ENCODE peak calls at places on chromosomes 11 and 22, in six cellular contexts. T, E, U, W, R and Q are unnamed samples.

GRCh38 chr22:45318558-45319318 is 9.0 kb downstream of the FAM118A start:
- DNase-seq in T (peak; percentile 69), E (no peak), U (no peak), W (no peak), R (no peak), Q (no peak)

GRCh38 chr11:126888126-126888712 is 112.4 kb downstream of the KIRREL3 start:
- DNase-seq in T (no peak), E (no peak), U (no peak), W (no peak), R (no peak), Q (no peak)

GRCh38 chr11:6667733-6668374 is 12.2 kb upstream of the DCHS1 start:
- DNase-seq in T (no peak), E (no peak), U (no peak), W (no peak), R (no peak), Q (peak; percentile 33)

GRCh38 chr11:87036756-87037449 is 831 bp upstream of the TMEM135 start:
- DNase-seq in T (peak; percentile 5), E (no peak), U (no peak), W (no peak), R (no peak), Q (no peak)

GRCh38 chr11:1570001-1570453 is 2.0 kb downstream of the DUSP8 start:
- DNase-seq in T (no peak), E (peak; percentile 24), U (peak; percentile 53), W (no peak), R (peak; percentile 32), Q (no peak)

GRCh38 chr11:112499153-112499907 is 238.7 kb upstream of the PLET1 start:
- DNase-seq in T (no peak), E (no peak), U (no peak), W (peak; percentile 60), R (no peak), Q (no peak)

GRCh38 chr11:67700548-67701262 is 26.3 kb upstream of the ALDH3B2 start:
- DNase-seq in T (no peak), E (no peak), U (no peak), W (no peak), R (no peak), Q (no peak)

GRCh38 chr11:18383388-18384156 is 10.8 kb upstream of the LDHA start:
- DNase-seq in T (peak; percentile 98), E (peak; percentile 55), U (peak; percentile 78), W (peak; percentile 87), R (peak; percentile 57), Q (peak; percentile 58)

GRCh38 chr11:86459682-86460460 is 85.2 kb downstream of the CCDC81 start:
- DNase-seq in T (peak; percentile 95), E (peak; percentile 14), U (no peak), W (no peak), R (peak; percentile 67), Q (no peak)

GRCh38 chr22:40026641-40027040 is 31.9 kb downstream of the FAM83F start:
- DNase-seq in T (no peak), E (no peak), U (peak; percentile 30), W (no peak), R (no peak), Q (no peak)

GRCh38 chr22:17483670-17484372 is 79.5 kb upstream of the SLC25A18 start:
- DNase-seq in T (no peak), E (no peak), U (no peak), W (no peak), R (no peak), Q (no peak)

GRCh38 chr11:64007629-64008282 is 21.5 kb downstream of the OTUB1 start:
- DNase-seq in T (no peak), E (peak; percentile 91), U (peak; percentile 74), W (peak; percentile 95), R (peak; percentile 83), Q (no peak)

GRCh38 chr22:48968201-48968959 is 859.3 kb downstream of the BRD1 start:
- DNase-seq in T (no peak), E (no peak), U (peak; percentile 50), W (no peak), R (peak; percentile 29), Q (no peak)

GRCh38 chr11:122207505-122207904 is 91.5 kb upstream of the BLID start:
- DNase-seq in T (peak; percentile 90), E (no peak), U (no peak), W (no peak), R (no peak), Q (no peak)

GRCh38 chr22:19955241-19956128 is 13.9 kb upstream of the TXNRD2 start:
- DNase-seq in T (no peak), E (peak; percentile 15), U (no peak), W (peak; percentile 54), R (no peak), Q (no peak)

GRCh38 chr22:41589260-41589600 is 410 bp downstream of the PMM1 start:
- DNase-seq in T (peak; percentile 30), E (peak; percentile 55), U (peak; percentile 63), W (peak; percentile 85), R (no peak), Q (peak; percentile 50)

GRCh38 chr22:29014301-29014700 is 47.3 kb downstream of the C22orf31 start:
- DNase-seq in T (no peak), E (no peak), U (no peak), W (no peak), R (no peak), Q (no peak)

GRCh38 chr11:61693897-61694840 is 14.0 kb downstream of the DAGLA start:
- DNase-seq in T (no peak), E (no peak), U (no peak), W (peak; percentile 82), R (no peak), Q (no peak)

GRCh38 chr11:61695917-61696316 is 15.7 kb downstream of the DAGLA start:
- DNase-seq in T (peak; percentile 78), E (peak; percentile 56), U (peak; percentile 85), W (peak; percentile 94), R (peak; percentile 75), Q (peak; percentile 85)

GRCh38 chr11:61697093-61697492 is 16.9 kb downstream of the DAGLA start:
- DNase-seq in T (no peak), E (no peak), U (no peak), W (peak; percentile 91), R (peak; percentile 70), Q (no peak)

GRCh38 chr11:61696602-61697001 is 16.4 kb downstream of the DAGLA start:
- DNase-seq in T (no peak), E (no peak), U (no peak), W (no peak), R (no peak), Q (no peak)

DNA sequence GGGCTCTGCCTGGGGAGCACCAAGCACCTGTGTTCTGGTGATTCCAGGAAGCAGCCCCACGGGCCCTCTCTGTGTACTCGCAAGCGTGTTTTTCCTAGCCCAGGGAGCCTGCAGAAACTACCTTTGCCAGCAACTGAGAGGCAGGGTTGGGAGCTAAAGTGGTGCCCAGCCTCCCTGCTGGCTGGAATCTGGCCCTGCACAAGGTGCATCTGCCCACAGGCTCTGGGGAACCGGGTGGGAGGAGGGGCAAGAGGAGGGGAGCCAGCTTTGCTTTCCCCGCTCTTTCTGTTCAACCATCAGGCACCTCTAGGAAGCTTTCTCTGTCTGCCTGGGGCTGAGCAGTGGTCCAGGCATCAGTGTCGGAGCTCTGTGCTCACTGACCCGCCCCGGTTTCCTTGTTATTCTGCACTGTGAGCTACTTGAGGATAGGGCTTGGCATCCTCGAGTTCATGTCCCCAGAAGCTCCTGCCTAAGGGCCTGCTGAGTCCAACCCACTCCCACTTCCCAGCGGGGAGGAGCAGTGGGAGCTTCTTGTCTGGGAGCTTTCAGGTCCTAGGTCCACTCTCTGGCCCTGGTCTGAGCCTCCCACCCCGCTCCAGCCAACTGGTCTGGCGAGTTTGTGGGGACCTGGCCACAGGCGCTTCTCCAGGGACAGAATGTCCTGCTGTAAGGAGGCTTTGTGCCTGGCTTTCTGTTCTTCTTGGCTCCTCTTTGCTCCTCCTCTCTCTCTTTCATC is 14.9 kb downstream of the DAGLA start:
- DNase-seq in T (no peak), E (peak; percentile 67), U (no peak), W (no peak), R (peak; percentile 48), Q (no peak)
- H3K4me1 ChIP-seq in T (peaks cover 14% of the 10 kb centered on the region), E (peaks cover 58% of the 10 kb centered on the region), U (peaks cover 35% of the 10 kb centered on the region), W (peaks cover 50% of the 10 kb centered on the region), R (peaks cover 90% of the 10 kb centered on the region), Q (peaks cover 36% of the 10 kb centered on the region)

DNA sequence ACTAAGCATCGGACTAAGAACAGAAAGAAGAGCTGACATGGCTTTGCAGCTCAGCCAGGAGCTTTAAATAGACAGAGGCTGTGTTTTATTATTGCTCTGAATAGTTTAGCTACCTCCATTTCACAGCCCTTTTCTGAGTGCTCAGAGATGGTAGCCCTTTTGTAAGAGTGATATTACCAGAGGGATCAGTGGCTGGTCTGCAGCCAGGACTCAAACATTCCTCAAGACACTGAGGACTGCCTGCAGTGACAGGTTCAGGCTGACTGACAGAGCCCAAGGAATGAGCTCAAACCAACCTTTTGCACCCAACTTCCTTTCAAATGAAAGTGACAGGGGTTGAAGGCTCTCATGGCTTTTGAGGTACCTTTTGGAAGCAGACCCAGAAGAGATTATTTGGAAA is 189.0 kb downstream of the DDX10 start:
- DNase-seq in T (no peak), E (no peak), U (no peak), W (no peak), R (no peak), Q (no peak)
- H3K4me3 ChIP-seq in T (no peak overlapping the region), E (no peak overlapping the region), U (no peak overlapping the region), W (peak overlapping the region; percentile 16), R (no peak overlapping the region), Q (peak overlapping the region; percentile 43)

DNA sequence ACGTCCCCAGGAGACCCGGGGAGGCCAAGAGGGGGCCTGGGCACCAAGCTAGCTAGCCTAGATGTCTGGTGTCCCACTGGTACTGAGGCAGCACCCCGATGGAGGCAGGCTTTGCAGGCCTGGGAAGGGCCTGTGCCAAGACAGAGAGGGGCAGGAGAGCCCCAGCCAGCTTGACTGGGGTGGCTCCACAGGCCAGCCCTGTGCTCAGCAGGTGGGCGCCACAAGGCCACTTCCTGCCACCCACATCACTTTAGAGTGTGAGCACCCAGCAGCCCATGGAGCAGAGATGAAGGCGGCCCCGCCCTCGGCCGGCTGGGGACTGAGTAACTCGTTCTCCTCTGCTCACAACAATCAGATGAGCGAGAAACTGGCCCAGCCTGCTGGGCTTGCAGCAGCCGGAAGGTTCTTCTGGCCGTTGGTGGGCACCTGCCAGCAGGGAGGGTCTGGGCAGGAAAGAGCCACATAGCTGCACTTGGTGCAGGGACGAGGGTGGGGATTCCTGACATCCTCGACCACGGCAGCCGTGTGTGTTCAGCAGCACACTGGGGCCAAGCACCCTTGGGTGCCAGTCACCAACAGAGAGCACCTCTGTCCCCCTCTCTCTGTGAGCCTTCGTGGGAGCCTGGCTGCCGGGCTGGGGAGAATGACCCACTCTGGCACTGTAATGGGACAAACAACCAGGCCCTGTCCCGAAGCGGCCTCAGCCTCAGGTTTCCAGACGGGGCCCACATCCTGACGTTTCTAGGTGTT is 7.6 kb downstream of the OSBPL5 start:
- DNase-seq in T (peak; percentile 17), E (no peak), U (peak; percentile 46), W (peak; percentile 87), R (no peak), Q (peak; percentile 21)
- H3K4me1 ChIP-seq in T (peaks cover 65% of the 10 kb centered on the region), E (peaks cover 70% of the 10 kb centered on the region), U (peaks cover 7% of the 10 kb centered on the region), W (peaks cover 38% of the 10 kb centered on the region), R (peaks cover 43% of the 10 kb centered on the region), Q (peaks cover 27% of the 10 kb centered on the region)

DNA sequence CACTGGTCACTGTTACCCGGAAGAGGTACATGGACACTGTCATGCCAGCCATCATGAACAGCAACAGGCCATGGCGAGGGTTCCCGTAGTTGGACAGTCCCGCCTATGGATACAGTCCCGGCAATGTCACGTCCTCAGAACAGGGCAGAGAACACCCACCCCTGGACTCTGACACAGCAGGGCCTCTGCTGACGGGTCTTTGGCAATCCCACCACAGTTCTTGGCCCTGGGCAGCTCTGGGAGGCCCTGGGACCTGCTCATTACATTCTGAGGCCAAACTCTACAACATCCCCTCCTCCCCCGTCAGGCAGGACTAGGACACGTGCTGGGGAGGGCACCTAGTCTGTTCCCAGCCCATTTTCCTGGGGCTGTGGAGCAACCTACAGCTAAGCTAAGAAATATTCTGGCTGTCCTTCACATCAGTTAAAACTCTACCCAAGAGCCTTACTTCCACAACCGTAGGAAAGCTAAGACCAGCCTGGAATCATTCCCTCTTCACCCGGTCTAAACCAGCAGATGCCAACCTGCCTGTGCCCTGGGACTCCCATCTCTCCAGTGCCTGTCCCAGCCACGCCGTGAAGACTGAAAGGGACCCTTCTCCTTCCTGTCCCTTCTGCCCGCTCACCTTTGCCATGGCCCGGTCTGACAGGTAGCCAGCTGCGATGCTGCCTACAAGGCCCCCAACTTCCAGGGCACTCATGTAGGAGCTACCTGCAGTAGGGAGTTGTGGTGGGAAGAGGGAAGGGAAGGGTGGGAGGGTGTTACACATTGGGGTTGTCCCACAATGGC is 4.5 kb downstream of the SLC37A4 start:
- DNase-seq in T (no peak), E (no peak), U (no peak), W (no peak), R (no peak), Q (no peak)
- H3K4me3 ChIP-seq in T (no peak overlapping the region), E (no peak overlapping the region), U (peak overlapping the region; percentile 81), W (peak overlapping the region; percentile 91), R (no peak overlapping the region), Q (no peak overlapping the region)